ENCODE peak calls at places on chromosomes 7 and 10, in five cellular contexts. M is foreskin keratinocyte; I is stimulated activated naive CD4-positive, alpha-beta T cell treated with Interleukin-2 at 50 U/mL for 16 hours; J is EL; E is HS-5. O is an unnamed sample.

GRCh38 chr10:22453948-22454347 is 108.7 kb downstream of the SPAG6 start:
- DNase-seq in M (peak; percentile 13), I (no peak), J (no peak), E (no peak), O (peak; percentile 9)

GRCh38 chr10:69057951-69058297 is 30.0 kb upstream of the SRGN start:
- DNase-seq in M (peak; percentile 65), I (no peak), J (peak; percentile 96), E (peak; percentile 25), O (peak; percentile 61)

GRCh38 chr7:326845-327304 is 36.9 kb downstream of the FOXL3 start:
- DNase-seq in M (no peak), I (no peak), J (no peak), E (no peak), O (no peak)

GRCh38 chr10:76133597-76134255 is 702.3 kb downstream of the LRMDA start:
- DNase-seq in M (no peak), I (no peak), J (no peak), E (no peak), O (no peak)

GRCh38 chr7:151157645-151158329 is 9.7 kb downstream of the GBX1 start:
- DNase-seq in M (no peak), I (no peak), J (no peak), E (no peak), O (peak; percentile 7)

GRCh38 chr10:28139138-28139537 is 140.3 kb upstream of the ODAD2 start:
- DNase-seq in M (peak; percentile 29), I (no peak), J (peak; percentile 92), E (no peak), O (peak; percentile 54)

GRCh38 chr10:56722912-56723311 is 361.9 kb upstream of the ZWINT start:
- DNase-seq in M (no peak), I (no peak), J (no peak), E (no peak), O (no peak)

GRCh38 chr10:15361131-15361530 is 10.0 kb downstream of the FAM171A1 start:
- DNase-seq in M (no peak), I (no peak), J (no peak), E (no peak), O (no peak)

GRCh38 chr10:80464557-80465466 is 10.7 kb downstream of the TSPAN14 start:
- DNase-seq in M (no peak), I (peak; percentile 13), J (no peak), E (no peak), O (peak; percentile 43)

GRCh38 chr10:68348265-68348741 is 15.6 kb upstream of the PBLD start:
- DNase-seq in M (peak; percentile 34), I (peak; percentile 22), J (peak; percentile 55), E (no peak), O (peak; percentile 27)